ENCODE peak calls at places on chromosomes 13 and 19, in eight cellular contexts. U is heart left ventricle, A is A549, X is ovary, Q is adrenal gland, V is tibial nerve, K is breast epithelium, H is stomach. W is an unnamed sample. For H3K4me1, the result is how much of the 10 kb centered on the place peaks cover.

GRCh38 chr13:29853131-29853530 is 2.7 kb upstream of the UBL3 start:
- DNase-seq in Q (no peak), V (no peak), A (no peak), H (no peak), U (no peak), K (no peak), X (no peak), W (no peak)

GRCh38 chr19:45172173-45172572 is 5.9 kb downstream of the TRAPPC6A start:
- DNase-seq in K (no peak), A (no peak), X (no peak), U (no peak), V (no peak), Q (no peak), H (no peak), W (no peak)

GRCh38 chr13:90868321-90868920 is 479.1 kb upstream of the MIR17HG start:
- DNase-seq in H (no peak), X (no peak), K (no peak), A (no peak), V (peak), Q (peak), U (no peak), W (no peak)

GRCh38 chr13:81381560-81381959 is 1040.6 kb upstream of the SPRY2 start:
- DNase-seq in U (no peak), H (no peak), A (no peak), V (no peak), K (no peak), Q (no peak), X (no peak), W (no peak)

GRCh38 chr19:4889034-4889825 is 13.5 kb downstream of the ARRDC5 start:
- DNase-seq in V (no peak), A (no peak), H (no peak), Q (no peak), K (no peak), U (no peak), X (no peak), W (no peak)

GRCh38 chr13:61891420-61891819 is 475.8 kb upstream of the PCDH20 start:
- DNase-seq in V (no peak), U (no peak), Q (no peak), A (no peak), H (no peak), K (no peak), X (no peak), W (no peak)

GRCh38 chr13:32087955-32088747 is 56.6 kb downstream of the FRY start:
- DNase-seq in V (no peak), H (no peak), K (no peak), U (no peak), X (no peak), Q (no peak), A (no peak), W (no peak)

GRCh38 chr19:2888739-2889224 is 11.9 kb upstream of the ZNF57 start:
- DNase-seq in K (no peak), X (no peak), U (peak), H (no peak), A (no peak), Q (peak), V (no peak), W (no peak)

GRCh38 chr19:51921949-51922348 is 5.3 kb upstream of the ZNF613 start:
- DNase-seq in X (no peak), H (no peak), V (no peak), K (no peak), A (no peak), U (no peak), Q (no peak), W (no peak)

GRCh38 chr19:35142531-35143230 is 374 bp upstream of the FXYD7 start:
- DNase-seq in V (no peak), U (no peak), Q (no peak), K (no peak), H (peak), A (peak), X (peak), W (no peak)

GRCh38 chr13:55517312-55517711 is 1623.4 kb upstream of the PRR20A start:
- DNase-seq in H (no peak), Q (no peak), X (no peak), V (no peak), U (no peak), K (no peak), A (no peak), W (no peak)

GRCh38 chr13:51207881-51208280 is 14.3 kb upstream of the FAM124A start:
- DNase-seq in K (no peak), A (no peak), H (no peak), Q (no peak), X (no peak), V (no peak), U (no peak), W (no peak)

GRCh38 chr13:66860868-66861447 is 369.2 kb downstream of the PCDH9 start:
- DNase-seq in H (no peak), U (no peak), Q (no peak), K (no peak), A (no peak), X (no peak), V (no peak), W (no peak)

GRCh38 chr13:109569938-109570711 is 216.3 kb downstream of the IRS2 start:
- DNase-seq in Q (no peak), H (peak), U (no peak), X (no peak), V (no peak), K (no peak), A (no peak), W (no peak)

GRCh38 chr19:55377356-55378131 is 918 bp downstream of the TMEM190 start:
- DNase-seq in K (no peak), U (no peak), A (no peak), H (no peak), V (no peak), Q (no peak), X (no peak), W (no peak)

GRCh38 chr19:40799558-40800338 is 757 bp downstream of the EGLN2 start:
- DNase-seq in A (no peak), H (peak), Q (peak), X (peak), V (no peak), U (peak), K (no peak), W (no peak)

GRCh38 chr19:56321981-56322558 is 7.4 kb upstream of the ZSCAN5A start:
- DNase-seq in Q (no peak), K (no peak), U (no peak), V (no peak), X (no peak), A (no peak), H (no peak), W (no peak)

GRCh38 chr19:3404324-3405260 is 38.2 kb downstream of the NFIC start:
- DNase-seq in X (peak), Q (peak), A (no peak), K (peak), H (peak), V (peak), U (peak), W (no peak)

GRCh38 chr13:78660130-78660857 is 1.3 kb upstream of the OBI1 start:
- DNase-seq in Q (peak), X (no peak), U (no peak), A (peak), V (peak), H (no peak), K (no peak), W (no peak)

GRCh38 chr19:48746738-48747575 is at the start of gene IZUMO1:
- DNase-seq in U (peak), A (peak), V (peak), H (peak), K (no peak), X (peak), Q (peak), W (no peak)
- H3K4me1 ChIP-seq in U (under half), A (under half), V (under half), H (under half), K (under half), X (under half), Q (under half), W (under half)

DNA sequence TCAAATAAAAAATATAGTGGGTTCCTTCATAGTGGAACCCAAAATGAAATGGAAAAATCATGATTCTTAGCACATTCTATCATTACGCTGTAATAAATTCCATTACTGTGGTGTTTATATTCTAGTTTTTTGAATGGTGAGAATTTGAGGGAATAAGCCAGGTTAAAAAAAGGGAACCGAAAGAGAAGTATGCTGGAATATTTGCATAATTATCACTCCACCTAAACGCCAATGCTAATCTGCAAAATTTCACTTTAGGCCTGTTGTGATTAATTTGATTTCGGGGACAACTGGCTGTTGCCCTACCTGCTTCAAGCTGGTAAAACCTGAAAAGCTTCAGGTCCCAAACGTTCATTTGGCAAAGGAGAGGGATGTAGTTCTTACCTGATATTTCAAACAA is 32.1 kb upstream of the SCEL start:
- DNase-seq in U (no peak), V (no peak), X (no peak), A (no peak), H (no peak), Q (no peak), K (no peak), W (no peak)
- H3K4me3 ChIP-seq in U (no peak), V (no peak), X (no peak), A (no peak), H (no peak), Q (no peak), K (no peak), W (no peak)

GRCh38 chr19:11337080-11337479 is 2.4 kb downstream of the RAB3D start:
- DNase-seq in Q (no peak), H (no peak), X (peak), U (peak), V (no peak), A (no peak), K (no peak), W (no peak)

GRCh38 chr19:11342429-11342828 is 3.0 kb upstream of the RAB3D start:
- DNase-seq in U (no peak), X (no peak), Q (no peak), K (no peak), V (no peak), H (no peak), A (no peak), W (no peak)

GRCh38 chr19:11338164-11338563 is 1.3 kb downstream of the RAB3D start:
- DNase-seq in X (no peak), U (peak), Q (no peak), K (no peak), A (no peak), H (no peak), V (no peak), W (no peak)

GRCh38 chr19:11338569-11339253 is 746 bp downstream of the RAB3D start:
- DNase-seq in X (no peak), K (no peak), Q (no peak), V (no peak), U (peak), H (no peak), A (no peak), W (no peak)

GRCh38 chr19:11339254-11340098 is at the start of gene RAB3D:
- DNase-seq in A (peak), H (peak), X (peak), K (peak), Q (peak), V (peak), U (peak), W (peak)
- TF ChIP-seq POLR2A in A (peak), H (no peak), X (no peak), K (peak), Q (peak), V (peak), U (no peak), W (peak)

GRCh38 chr19:8393871-8394250 is 3.7 kb downstream of the RAB11B start:
- DNase-seq in X (no peak), V (no peak), Q (no peak), A (no peak), K (no peak), U (no peak), H (no peak), W (no peak)
- H3K4me1 ChIP-seq in X (under half), V (under half), Q (half or more), A (half or more), K (under half), U (half or more), H (half or more), W (half or more)

GRCh38 chr13:102693250-102693649 is 1.6 kb downstream of the METTL21C start:
- DNase-seq in V (no peak), U (no peak), X (no peak), A (no peak), H (no peak), Q (no peak), K (no peak), W (no peak)

GRCh38 chr13:102696465-102696864 is 1.6 kb upstream of the METTL21C start:
- DNase-seq in K (no peak), X (no peak), V (no peak), Q (no peak), H (no peak), U (no peak), A (no peak), W (no peak)

GRCh38 chr13:102697264-102697663 is 2.4 kb upstream of the METTL21C start:
- DNase-seq in X (no peak), Q (no peak), H (no peak), V (no peak), U (no peak), A (no peak), K (no peak), W (no peak)

GRCh38 chr13:102693781-102694180 is 1.1 kb downstream of the METTL21C start:
- DNase-seq in U (no peak), Q (no peak), H (no peak), A (no peak), K (no peak), V (no peak), X (no peak), W (no peak)

DNA sequence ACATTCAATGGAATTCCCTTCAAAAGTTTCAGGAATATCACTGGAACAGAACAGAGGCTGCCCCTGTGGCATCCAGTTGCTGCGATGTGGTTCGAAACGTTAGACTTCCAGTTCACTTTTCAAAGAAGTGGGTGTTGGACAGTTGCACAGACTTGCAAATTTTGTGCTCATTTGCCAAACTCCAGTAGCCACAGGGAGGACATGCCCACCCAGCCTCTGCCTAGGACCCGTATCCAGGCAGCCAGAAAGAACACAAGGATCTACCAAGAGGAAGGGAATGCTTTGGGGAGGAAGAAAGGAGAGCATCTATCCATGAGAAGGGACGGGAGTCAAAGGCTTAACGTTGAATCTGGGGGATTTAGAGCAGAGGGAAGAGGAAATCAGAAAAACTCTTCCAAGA is at the start of gene METTL21C:
- DNase-seq in H (no peak), X (no peak), U (no peak), V (no peak), K (no peak), A (no peak), Q (no peak), W (no peak)
- H3K4me3 ChIP-seq in H (no peak), X (no peak), U (no peak), V (no peak), K (no peak), A (no peak), Q (no peak), W (no peak)

GRCh38 chr19:48966541-48967345 is 1.6 kb downstream of the FTL start:
- DNase-seq in A (no peak), X (no peak), Q (no peak), U (no peak), K (no peak), V (no peak), H (no peak), W (no peak)
- TF ChIP-seq POLR2A in A (peak), X (peak), Q (peak), U (no peak), K (no peak), V (no peak), H (no peak), W (no peak)

DNA sequence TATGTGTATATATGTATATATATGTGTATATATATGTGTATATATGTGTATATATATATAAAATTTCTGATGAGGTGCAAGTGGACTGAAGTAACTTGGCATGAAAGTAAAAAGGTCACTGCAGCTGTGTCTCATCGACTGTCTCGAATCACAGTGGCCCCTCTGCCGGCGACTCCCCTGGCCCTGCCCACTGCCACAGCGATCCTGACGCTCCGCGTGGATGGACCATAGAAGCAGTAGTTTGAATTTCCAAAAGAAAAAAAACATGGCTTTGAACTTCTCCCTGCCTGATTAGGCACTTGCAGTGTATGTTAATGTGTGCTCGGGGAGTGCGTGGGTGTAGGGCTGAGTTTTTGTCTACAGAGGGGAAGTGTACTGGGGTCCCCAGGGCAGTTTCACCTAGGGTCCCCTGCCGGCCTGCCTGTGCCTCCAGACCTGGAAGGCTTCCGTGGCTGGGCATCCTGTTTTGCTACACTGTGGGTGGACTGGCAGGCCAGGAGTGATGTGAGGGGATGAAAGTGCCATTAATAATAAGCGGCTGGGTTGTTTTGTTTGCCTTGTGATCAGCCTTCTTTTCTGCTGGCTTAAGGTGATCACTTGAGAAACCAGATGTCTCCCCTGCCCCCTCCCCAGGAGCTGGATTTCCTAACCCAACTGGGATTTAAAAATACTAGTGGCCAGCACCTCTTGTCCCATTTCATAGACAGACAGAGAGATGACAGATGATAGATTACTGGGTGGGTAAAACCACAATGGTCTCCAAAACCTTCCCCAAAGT is 10.7 kb downstream of the ZIC5 start:
- DNase-seq in A (no peak), H (peak), V (no peak), Q (no peak), K (no peak), U (no peak), X (no peak), W (no peak)
- H3K4me1 ChIP-seq in A (under half), H (under half), V (under half), Q (under half), K (under half), U (under half), X (under half), W (under half)

W was measured in esophagus squamous epithelium.